ENCODE peak calls at places on chromosomes 2 and 18, in ten cellular contexts. One of them, this sample, is unnamed.
A peak's percentile ranks its signal among the peaks of the same experiment; 100 is the strongest.

GRCh38 chr2:73101626-73102256 is 11.0 kb downstream of the RAB11FIP5 start:
- DNase-seq in cardiac fibroblast: peak; percentile 48
- DNase-seq in lung: no peak
- DNase-seq in breast epithelium: no peak
- DNase-seq in foreskin fibroblast: no peak
- DNase-seq in tibial artery: no peak
- DNase-seq in fibroblast of villous mesenchyme: no peak
- DNase-seq in spleen: peak; percentile 66
- DNase-seq in glutamatergic neuron: no peak
- DNase-seq in H1: no peak
- DNase-seq in this sample: no peak

GRCh38 chr2:181683518-181684453 is 3.5 kb upstream of the NEUROD1 start:
- DNase-seq in cardiac fibroblast: no peak
- DNase-seq in lung: no peak
- DNase-seq in breast epithelium: no peak
- DNase-seq in foreskin fibroblast: peak; percentile 73
- DNase-seq in tibial artery: no peak
- DNase-seq in fibroblast of villous mesenchyme: no peak
- DNase-seq in spleen: no peak
- DNase-seq in glutamatergic neuron: peak; percentile 82
- DNase-seq in H1: peak; percentile 78
- DNase-seq in this sample: no peak

GRCh38 chr2:102187191-102188150 is 648 bp downstream of the IL1RL2 start:
- DNase-seq in cardiac fibroblast: peak; percentile 57
- DNase-seq in lung: peak; percentile 42
- DNase-seq in breast epithelium: no peak
- DNase-seq in foreskin fibroblast: peak; percentile 46
- DNase-seq in tibial artery: peak; percentile 78
- DNase-seq in fibroblast of villous mesenchyme: peak; percentile 59
- DNase-seq in spleen: peak; percentile 84
- DNase-seq in glutamatergic neuron: peak; percentile 72
- DNase-seq in H1: no peak
- DNase-seq in this sample: peak; percentile 50

GRCh38 chr2:224628416-224628815 is 43.3 kb upstream of the CUL3 start:
- DNase-seq in cardiac fibroblast: no peak
- DNase-seq in lung: no peak
- DNase-seq in breast epithelium: no peak
- DNase-seq in foreskin fibroblast: no peak
- DNase-seq in tibial artery: no peak
- DNase-seq in fibroblast of villous mesenchyme: no peak
- DNase-seq in spleen: no peak
- DNase-seq in glutamatergic neuron: no peak
- DNase-seq in H1: no peak
- DNase-seq in this sample: no peak

GRCh38 chr2:219010162-219010756 is 17.0 kb upstream of the CRYBA2 start:
- DNase-seq in cardiac fibroblast: no peak
- DNase-seq in lung: no peak
- DNase-seq in breast epithelium: no peak
- DNase-seq in foreskin fibroblast: no peak
- DNase-seq in tibial artery: no peak
- DNase-seq in fibroblast of villous mesenchyme: no peak
- DNase-seq in spleen: no peak
- DNase-seq in glutamatergic neuron: no peak
- DNase-seq in H1: no peak
- DNase-seq in this sample: no peak

GRCh38 chr2:166057363-166058169 is 70.3 kb downstream of the SCN1A start:
- DNase-seq in cardiac fibroblast: peak; percentile 75
- DNase-seq in lung: no peak
- DNase-seq in breast epithelium: no peak
- DNase-seq in foreskin fibroblast: peak; percentile 53
- DNase-seq in tibial artery: no peak
- DNase-seq in fibroblast of villous mesenchyme: peak; percentile 24
- DNase-seq in spleen: no peak
- DNase-seq in glutamatergic neuron: no peak
- DNase-seq in H1: no peak
- DNase-seq in this sample: no peak

GRCh38 chr2:197875736-197876135 is 71.3 kb downstream of the PLCL1 start:
- DNase-seq in cardiac fibroblast: no peak
- DNase-seq in lung: no peak
- DNase-seq in breast epithelium: no peak
- DNase-seq in foreskin fibroblast: no peak
- DNase-seq in tibial artery: no peak
- DNase-seq in fibroblast of villous mesenchyme: no peak
- DNase-seq in spleen: no peak
- DNase-seq in glutamatergic neuron: no peak
- DNase-seq in H1: no peak
- DNase-seq in this sample: no peak

GRCh38 chr18:44579028-44579692 is 101.5 kb upstream of the SETBP1 start:
- DNase-seq in cardiac fibroblast: peak; percentile 59
- DNase-seq in lung: no peak
- DNase-seq in breast epithelium: no peak
- DNase-seq in foreskin fibroblast: peak; percentile 69
- DNase-seq in tibial artery: no peak
- DNase-seq in fibroblast of villous mesenchyme: peak; percentile 48
- DNase-seq in spleen: no peak
- DNase-seq in glutamatergic neuron: no peak
- DNase-seq in H1: no peak
- DNase-seq in this sample: no peak

GRCh38 chr2:8538531-8538930 is 143.3 kb upstream of the ID2 start:
- DNase-seq in cardiac fibroblast: no peak
- DNase-seq in lung: no peak
- DNase-seq in breast epithelium: no peak
- DNase-seq in foreskin fibroblast: no peak
- DNase-seq in tibial artery: peak; percentile 62
- DNase-seq in fibroblast of villous mesenchyme: no peak
- DNase-seq in spleen: peak; percentile 70
- DNase-seq in glutamatergic neuron: no peak
- DNase-seq in H1: no peak
- DNase-seq in this sample: no peak

GRCh38 chr18:78766651-78767533 is 212.7 kb upstream of the SALL3 start:
- DNase-seq in cardiac fibroblast: no peak
- DNase-seq in lung: no peak
- DNase-seq in breast epithelium: peak; percentile 6
- DNase-seq in foreskin fibroblast: no peak
- DNase-seq in tibial artery: peak; percentile 44
- DNase-seq in fibroblast of villous mesenchyme: no peak
- DNase-seq in spleen: no peak
- DNase-seq in glutamatergic neuron: no peak
- DNase-seq in H1: no peak
- DNase-seq in this sample: no peak

GRCh38 chr2:182597570-182597969 is 118.5 kb upstream of the DNAJC10 start:
- DNase-seq in cardiac fibroblast: peak; percentile 72
- DNase-seq in lung: no peak
- DNase-seq in breast epithelium: no peak
- DNase-seq in foreskin fibroblast: no peak
- DNase-seq in tibial artery: no peak
- DNase-seq in fibroblast of villous mesenchyme: peak; percentile 29
- DNase-seq in spleen: no peak
- DNase-seq in glutamatergic neuron: no peak
- DNase-seq in H1: no peak
- DNase-seq in this sample: peak; percentile 25

GRCh38 chr2:240555541-240556250 is 2.1 kb downstream of the ANKMY1 start:
- DNase-seq in cardiac fibroblast: no peak
- DNase-seq in lung: no peak
- DNase-seq in breast epithelium: no peak
- DNase-seq in foreskin fibroblast: no peak
- DNase-seq in tibial artery: no peak
- DNase-seq in fibroblast of villous mesenchyme: no peak
- DNase-seq in spleen: no peak
- DNase-seq in glutamatergic neuron: no peak
- DNase-seq in H1: no peak
- DNase-seq in this sample: no peak

GRCh38 chr18:32175265-32175664 is 14.6 kb upstream of the MEP1B start:
- DNase-seq in cardiac fibroblast: no peak
- DNase-seq in lung: no peak
- DNase-seq in breast epithelium: no peak
- DNase-seq in foreskin fibroblast: no peak
- DNase-seq in tibial artery: no peak
- DNase-seq in fibroblast of villous mesenchyme: no peak
- DNase-seq in spleen: no peak
- DNase-seq in glutamatergic neuron: no peak
- DNase-seq in H1: no peak
- DNase-seq in this sample: no peak

DNA sequence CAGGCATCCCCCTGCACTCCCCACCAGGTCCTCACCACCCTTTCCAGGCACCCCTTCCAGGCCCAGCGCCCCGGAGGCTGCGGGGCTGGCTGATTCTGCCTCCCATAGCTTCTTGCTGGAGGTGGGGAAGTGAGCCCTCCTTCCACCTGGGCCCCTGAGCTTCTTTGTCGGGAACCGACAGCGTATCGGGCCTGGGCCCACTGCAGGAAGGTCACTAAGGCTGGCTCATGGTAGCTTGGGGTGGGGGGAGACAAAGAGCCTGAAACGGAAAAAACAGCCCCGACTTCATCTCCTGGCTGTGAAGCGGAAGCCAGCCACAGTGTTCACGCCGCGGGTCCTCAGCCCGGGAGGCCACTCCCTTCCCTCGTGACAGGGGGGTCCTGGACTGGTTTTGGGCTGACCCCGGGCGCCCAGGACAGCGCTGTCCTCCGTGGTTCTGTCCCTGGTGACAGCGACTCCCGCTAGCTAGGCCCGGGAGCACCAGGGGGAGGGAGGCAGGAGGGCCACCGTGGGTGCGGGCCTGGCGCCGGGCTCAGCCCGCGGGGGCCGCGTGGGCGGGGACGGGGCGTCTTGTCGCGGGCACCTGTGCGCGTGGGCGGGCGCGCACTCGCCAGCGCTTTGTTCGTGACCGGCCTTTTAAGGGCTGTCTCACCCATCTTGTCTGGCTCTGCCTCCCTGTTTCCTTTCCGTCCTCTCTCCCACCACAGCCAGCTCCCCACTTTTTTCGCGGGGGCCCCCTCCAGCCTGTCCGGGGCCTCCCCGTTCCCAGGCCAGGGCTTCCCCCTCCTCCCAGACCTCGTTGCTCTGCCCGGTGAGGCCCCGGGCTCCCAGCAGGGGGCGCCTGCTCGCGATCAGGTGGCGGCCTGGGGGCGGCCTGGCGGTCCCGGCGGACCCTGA is 64.9 kb downstream of the DNMT3A start:
- DNase-seq in cardiac fibroblast: no peak
- DNase-seq in lung: peak; percentile 53
- DNase-seq in breast epithelium: peak; percentile 61
- DNase-seq in foreskin fibroblast: peak; percentile 59
- DNase-seq in tibial artery: peak; percentile 82
- DNase-seq in fibroblast of villous mesenchyme: peak; percentile 13
- DNase-seq in spleen: peak; percentile 94
- DNase-seq in glutamatergic neuron: peak; percentile 91
- DNase-seq in H1: peak; percentile 94
- DNase-seq in this sample: no peak
- TF ChIP-seq CTCF in cardiac fibroblast: peak; percentile 18
- TF ChIP-seq CTCF in lung: peak; percentile 57
- TF ChIP-seq CTCF in breast epithelium: peak; percentile 51
- TF ChIP-seq CTCF in foreskin fibroblast: peak; percentile 55
- TF ChIP-seq CTCF in tibial artery: peak; percentile 87
- TF ChIP-seq CTCF in fibroblast of villous mesenchyme: peak; percentile 56
- TF ChIP-seq CTCF in spleen: peak; percentile 80
- TF ChIP-seq CTCF in glutamatergic neuron: peak; percentile 93
- TF ChIP-seq CTCF in H1: peak; percentile 71
- TF ChIP-seq CTCF in this sample: peak; percentile 71

DNA sequence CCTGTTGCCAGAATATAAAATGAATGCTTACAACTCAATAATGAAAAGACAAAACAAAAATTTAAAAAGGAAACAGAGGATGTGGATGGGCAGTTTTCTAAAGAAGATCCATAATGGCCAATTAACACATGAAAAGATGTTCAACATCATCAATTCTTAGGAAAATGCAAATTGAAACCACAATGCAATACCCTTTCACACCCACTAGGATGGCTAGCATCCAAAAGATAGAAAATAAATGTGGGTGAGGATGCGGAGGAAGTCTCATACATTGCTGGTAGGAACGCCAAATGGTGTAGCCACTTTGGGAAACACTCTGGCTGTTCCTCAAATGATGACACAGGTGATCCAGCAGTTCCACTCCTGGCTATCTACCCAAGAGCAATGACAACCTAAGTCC is 130.5 kb downstream of the TNS1 start:
- DNase-seq in cardiac fibroblast: no peak
- DNase-seq in lung: no peak
- DNase-seq in breast epithelium: no peak
- DNase-seq in foreskin fibroblast: no peak
- DNase-seq in tibial artery: no peak
- DNase-seq in fibroblast of villous mesenchyme: no peak
- DNase-seq in spleen: no peak
- DNase-seq in glutamatergic neuron: no peak
- DNase-seq in H1: no peak
- DNase-seq in this sample: no peak
- TF ChIP-seq CTCF in cardiac fibroblast: peak; percentile 24
- TF ChIP-seq CTCF in lung: no peak
- TF ChIP-seq CTCF in breast epithelium: peak; percentile 52
- TF ChIP-seq CTCF in foreskin fibroblast: no peak
- TF ChIP-seq CTCF in tibial artery: peak; percentile 37
- TF ChIP-seq CTCF in fibroblast of villous mesenchyme: peak; percentile 17
- TF ChIP-seq CTCF in spleen: no peak
- TF ChIP-seq CTCF in glutamatergic neuron: peak; percentile 37
- TF ChIP-seq CTCF in H1: no peak
- TF ChIP-seq CTCF in this sample: peak; percentile 21

DNA sequence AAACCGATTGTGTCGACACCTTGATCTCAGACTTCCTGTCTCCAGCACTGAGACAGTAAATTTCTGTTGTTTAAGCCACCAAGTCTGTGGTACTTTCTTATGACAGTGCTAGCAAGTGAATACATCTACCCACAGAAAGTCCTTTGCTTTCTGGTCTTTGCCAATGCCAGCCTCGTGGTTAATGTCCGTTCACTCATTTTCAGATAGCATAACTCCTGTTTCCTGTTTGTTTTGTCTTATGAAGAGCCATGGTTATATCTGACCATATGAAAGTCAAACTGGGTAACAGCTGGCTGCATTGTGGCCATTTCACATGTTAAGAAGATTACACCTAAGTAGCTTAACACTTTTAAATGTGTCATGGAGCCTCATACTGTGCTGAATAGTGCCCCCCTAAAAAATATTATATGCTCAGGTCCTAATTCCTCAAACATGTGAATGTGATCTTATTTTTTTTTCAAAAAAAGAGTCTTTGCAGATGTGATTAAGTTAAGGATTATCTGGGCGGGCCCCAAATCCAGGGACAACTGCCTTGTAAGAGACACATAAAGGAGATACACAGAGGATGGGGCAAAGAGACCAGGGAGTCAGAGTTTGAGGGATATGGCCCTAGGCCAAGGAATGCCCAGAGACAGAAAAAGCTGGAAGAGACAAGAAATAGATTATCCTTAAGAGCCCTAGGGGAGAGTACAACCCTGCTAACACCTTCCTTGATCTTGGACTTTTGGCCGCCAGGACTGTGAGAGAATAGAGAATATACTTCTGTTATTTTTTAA is 118.0 kb downstream of the KCNE4 start:
- DNase-seq in cardiac fibroblast: no peak
- DNase-seq in lung: no peak
- DNase-seq in breast epithelium: no peak
- DNase-seq in foreskin fibroblast: no peak
- DNase-seq in tibial artery: no peak
- DNase-seq in fibroblast of villous mesenchyme: no peak
- DNase-seq in spleen: no peak
- DNase-seq in glutamatergic neuron: no peak
- DNase-seq in H1: no peak
- DNase-seq in this sample: no peak
- TF ChIP-seq CTCF in cardiac fibroblast: no peak
- TF ChIP-seq CTCF in lung: no peak
- TF ChIP-seq CTCF in breast epithelium: no peak
- TF ChIP-seq CTCF in foreskin fibroblast: no peak
- TF ChIP-seq CTCF in tibial artery: no peak
- TF ChIP-seq CTCF in fibroblast of villous mesenchyme: no peak
- TF ChIP-seq CTCF in spleen: no peak
- TF ChIP-seq CTCF in glutamatergic neuron: no peak
- TF ChIP-seq CTCF in H1: no peak
- TF ChIP-seq CTCF in this sample: no peak

GRCh38 chr2:149645391-149645790 is 57.8 kb upstream of the MMADHC start:
- DNase-seq in cardiac fibroblast: peak; percentile 35
- DNase-seq in lung: no peak
- DNase-seq in breast epithelium: no peak
- DNase-seq in foreskin fibroblast: peak; percentile 88
- DNase-seq in tibial artery: no peak
- DNase-seq in fibroblast of villous mesenchyme: peak; percentile 78
- DNase-seq in spleen: no peak
- DNase-seq in glutamatergic neuron: no peak
- DNase-seq in H1: no peak
- DNase-seq in this sample: peak; percentile 36
- TF ChIP-seq CTCF in cardiac fibroblast: peak; percentile 26
- TF ChIP-seq CTCF in lung: no peak
- TF ChIP-seq CTCF in breast epithelium: no peak
- TF ChIP-seq CTCF in foreskin fibroblast: peak; percentile 53
- TF ChIP-seq CTCF in tibial artery: no peak
- TF ChIP-seq CTCF in fibroblast of villous mesenchyme: peak; percentile 60
- TF ChIP-seq CTCF in spleen: no peak
- TF ChIP-seq CTCF in glutamatergic neuron: no peak
- TF ChIP-seq CTCF in H1: no peak
- TF ChIP-seq CTCF in this sample: peak; percentile 66